ENCODE peak calls at places on chromosomes 3 and 15, in eight cellular contexts. L is cerebellar nuclear complex; A is HuH-7; X is NCI-H460; P is H9; F is mucosa of gallbladder; Y is activated CD4-positive, alpha-beta T cell treated with anti-CD3 and anti-CD28 coated beads, Interleukin-2, amount 50 U/mL, for 4 hours; C is stimulated activated CD8-positive, alpha-beta memory T cell treated with anti-CD3 and anti-CD28 coated beads, Interleukin-15, amount 100 ng/mL, for 24 hours. H is an unnamed sample.

GRCh38 chr3:103976931-103977339 is 1389.8 kb upstream of the ALCAM start:
- DNase-seq in A (peak; percentile 43), F (no peak), P (no peak), C (no peak), Y (no peak), X (no peak), L (no peak), H (no peak)

GRCh38 chr15:64017591-64018163 is 28.6 kb downstream of the DAPK2 start:
- DNase-seq in A (no peak), X (no peak), C (no peak), F (no peak), L (no peak), Y (no peak), P (no peak), H (no peak)

GRCh38 chr15:41735033-41735432 is 39.3 kb upstream of the MAPKBP1 start:
- DNase-seq in X (no peak), Y (no peak), F (no peak), P (no peak), A (no peak), C (no peak), L (no peak), H (no peak)

GRCh38 chr3:22129101-22129500 is 378.1 kb upstream of the ZNF385D start:
- DNase-seq in A (no peak), F (no peak), X (no peak), Y (no peak), L (no peak), P (no peak), C (no peak), H (no peak)

GRCh38 chr15:34102175-34102925 is 467 bp downstream of the PGBD4 start:
- DNase-seq in C (no peak), F (no peak), A (no peak), X (no peak), L (no peak), Y (no peak), P (no peak), H (peak; percentile 2)

GRCh38 chr3:188337232-188337631 is 183.3 kb downstream of the LPP start:
- DNase-seq in F (no peak), X (no peak), C (no peak), L (no peak), Y (no peak), P (no peak), A (no peak), H (no peak)

GRCh38 chr3:29696311-29696710 is 415.4 kb downstream of the RBMS3 start:
- DNase-seq in A (no peak), P (no peak), C (no peak), L (no peak), X (no peak), Y (no peak), F (no peak), H (no peak)

GRCh38 chr3:149383703-149384102 is 6.3 kb upstream of the TM4SF1 start:
- DNase-seq in F (no peak), P (no peak), X (no peak), L (no peak), C (no peak), A (no peak), Y (no peak), H (no peak)

GRCh38 chr3:143352850-143353550 is 233.4 kb downstream of the CHST2 start:
- DNase-seq in A (no peak), Y (no peak), L (no peak), X (no peak), F (no peak), C (no peak), P (no peak), H (no peak)

GRCh38 chr3:12629560-12629959 is 34.4 kb downstream of the RAF1 start:
- DNase-seq in C (no peak), P (no peak), L (no peak), Y (no peak), A (no peak), X (no peak), F (peak; percentile 14), H (peak; percentile 44)

GRCh38 chr15:66564136-66565041 is 1.4 kb downstream of the LCTL start:
- DNase-seq in P (peak; percentile 62), C (no peak), Y (no peak), X (no peak), A (no peak), L (no peak), F (no peak), H (no peak)

GRCh38 chr3:158278187-158278586 is 168.3 kb downstream of the RSRC1 start:
- DNase-seq in P (no peak), X (no peak), C (no peak), F (no peak), Y (no peak), L (no peak), A (no peak), H (no peak)

GRCh38 chr15:64024172-64025050 is 21.9 kb downstream of the DAPK2 start:
- DNase-seq in A (no peak), C (no peak), P (peak; percentile 36), L (no peak), F (no peak), X (no peak), Y (no peak), H (no peak)

GRCh38 chr3:169739067-169739466 is 25.8 kb downstream of the TERC start:
- DNase-seq in C (no peak), Y (no peak), F (no peak), P (no peak), X (no peak), L (no peak), A (no peak), H (no peak)

H was measured in body of pancreas.